ENCODE peak calls at places on chromosomes 13 and 19, in six cellular contexts. H is ELR, R is progenitor cell of endocrine pancreas, T is right cardiac atrium, Z is hippocampal formation, B is esophagus squamous epithelium. D is an unnamed sample.

GRCh38 chr13:96860829-96861228 is 133.4 kb downstream of the OXGR1 start:
- DNase-seq in H (no peak), R (no peak), T (no peak), Z (no peak), B (no peak), D (no peak)

GRCh38 chr19:43519436-43520088 is 7.4 kb downstream of the ETHE1 start:
- DNase-seq in H (peak), R (peak), T (peak), Z (peak), B (no peak), D (peak)

GRCh38 chr19:50410109-50410508 is 8.6 kb upstream of the SPIB start:
- DNase-seq in H (no peak), R (no peak), T (no peak), Z (no peak), B (no peak), D (no peak)

GRCh38 chr19:19256072-19256969 is 16.8 kb downstream of the TM6SF2 start:
- DNase-seq in H (no peak), R (no peak), T (no peak), Z (no peak), B (no peak), D (peak)

GRCh38 chr13:97108535-97108910 is 113.6 kb upstream of the MBNL2 start:
- DNase-seq in H (no peak), R (no peak), T (peak), Z (no peak), B (no peak), D (no peak)

GRCh38 chr19:16160943-16161560 is 12.3 kb downstream of the CIB3 start:
- DNase-seq in H (peak), R (no peak), T (no peak), Z (no peak), B (no peak), D (peak)

GRCh38 chr19:55692681-55693081 is 17.7 kb downstream of the EPN1 start:
- DNase-seq in H (no peak), R (no peak), T (no peak), Z (no peak), B (no peak), D (no peak)

GRCh38 chr19:4870025-4870700 is 2.7 kb upstream of the PLIN3 start:
- DNase-seq in H (peak), R (no peak), T (peak), Z (no peak), B (no peak), D (peak)

GRCh38 chr13:33228645-33229445 is 56.7 kb downstream of the STARD13 start:
- DNase-seq in H (peak), R (no peak), T (no peak), Z (peak), B (no peak), D (peak)

GRCh38 chr13:78602561-78603239 is 652 bp downstream of the POU4F1 start:
- DNase-seq in H (no peak), R (no peak), T (peak), Z (no peak), B (no peak), D (no peak)

GRCh38 chr19:1646149-1646930 is 6.1 kb downstream of the TCF3 start:
- DNase-seq in H (no peak), R (no peak), T (peak), Z (no peak), B (no peak), D (no peak)

GRCh38 chr13:72726721-72727416 is 560 bp downstream of the MZT1 start:
- DNase-seq in H (peak), R (peak), T (peak), Z (no peak), B (peak), D (peak)

GRCh38 chr19:40754611-40755247 is 3.7 kb downstream of the SNRPA start:
- DNase-seq in H (peak), R (no peak), T (peak), Z (no peak), B (no peak), D (no peak)

GRCh38 chr13:89660752-89661151 is 1686.7 kb upstream of the MIR17HG start:
- DNase-seq in H (peak), R (no peak), T (no peak), Z (no peak), B (no peak), D (peak)

GRCh38 chr13:114147803-114148520 is 15.5 kb upstream of the RASA3 start:
- DNase-seq in H (no peak), R (no peak), T (no peak), Z (no peak), B (no peak), D (no peak)

GRCh38 chr13:56182598-56182997 is 958.1 kb upstream of the PRR20A start:
- DNase-seq in H (no peak), R (no peak), T (no peak), Z (no peak), B (no peak), D (peak)

GRCh38 chr19:49894879-49895565 is 1.7 kb downstream of the IL4I1 start:
- DNase-seq in H (no peak), R (no peak), T (peak), Z (no peak), B (no peak), D (no peak)

GRCh38 chr19:34480971-34481821 is at the start of gene WTIP:
- DNase-seq in H (peak), R (peak), T (peak), Z (no peak), B (no peak), D (peak)

GRCh38 chr19:50387176-50387867 is 3.2 kb downstream of the POLD1 start:
- DNase-seq in H (peak), R (no peak), T (no peak), Z (no peak), B (no peak), D (no peak)

GRCh38 chr19:4582980-4583842 is 23.7 kb upstream of the SEMA6B start:
- DNase-seq in H (peak), R (no peak), T (no peak), Z (no peak), B (no peak), D (no peak)

GRCh38 chr19:16073988-16074387 is 2.3 kb upstream of the TPM4 start:
- DNase-seq in H (no peak), R (no peak), T (no peak), Z (peak), B (no peak), D (no peak)

GRCh38 chr19:44694184-44694579 is 4.8 kb upstream of the CEACAM16 start:
- DNase-seq in H (peak), R (no peak), T (peak), Z (no peak), B (no peak), D (peak)

GRCh38 chr19:6531163-6531955 is 533 bp downstream of the TNFSF9 start:
- DNase-seq in H (no peak), R (no peak), T (peak), Z (no peak), B (no peak), D (no peak)

GRCh38 chr19:54207908-54208783 is 7.5 kb downstream of the RPS9 start:
- DNase-seq in H (peak), R (no peak), T (peak), Z (peak), B (no peak), D (peak)

GRCh38 chr13:51585696-51586095 is 1.4 kb downstream of the WDFY2 start:
- DNase-seq in H (peak), R (no peak), T (no peak), Z (no peak), B (no peak), D (no peak)

GRCh38 chr13:110343241-110343865 is 36.3 kb downstream of the COL4A2 start:
- DNase-seq in H (no peak), R (no peak), T (no peak), Z (no peak), B (no peak), D (no peak)

GRCh38 chr19:48873476-48874308 is 1.5 kb downstream of the PPP1R15A start:
- DNase-seq in H (no peak), R (no peak), T (no peak), Z (no peak), B (no peak), D (peak)

GRCh38 chr19:43305642-43306041 is 36.3 kb upstream of the PSG9 start:
- DNase-seq in H (no peak), R (no peak), T (no peak), Z (no peak), B (no peak), D (no peak)

GRCh38 chr19:7679017-7679720 is 1.5 kb upstream of the TRAPPC5 start:
- DNase-seq in H (no peak), R (no peak), T (peak), Z (no peak), B (no peak), D (no peak)

GRCh38 chr19:54684537-54684936 is 21.8 kb downstream of the LILRB4 start:
- DNase-seq in H (peak), R (no peak), T (no peak), Z (no peak), B (no peak), D (peak)

GRCh38 chr19:43957891-43958290 is 6.9 kb downstream of the ZNF221 start:
- DNase-seq in H (peak), R (no peak), T (no peak), Z (no peak), B (no peak), D (no peak)

GRCh38 chr19:38635483-38636399 is 11.7 kb upstream of the ACTN4 start:
- DNase-seq in H (no peak), R (no peak), T (peak), Z (no peak), B (no peak), D (peak)

GRCh38 chr13:51291341-51291740 is 48.1 kb upstream of the SERPINE3 start:
- DNase-seq in H (no peak), R (no peak), T (no peak), Z (no peak), B (no peak), D (no peak)

GRCh38 chr13:44259045-44260042 is 114.3 kb upstream of the SERP2 start:
- DNase-seq in H (peak), R (no peak), T (no peak), Z (no peak), B (no peak), D (no peak)

GRCh38 chr13:33312150-33312908 is 26.8 kb upstream of the STARD13 start:
- DNase-seq in H (peak), R (no peak), T (no peak), Z (peak), B (no peak), D (peak)

GRCh38 chr13:92488249-92488845 is 738.3 kb upstream of the GPC6 start:
- DNase-seq in H (no peak), R (no peak), T (no peak), Z (no peak), B (no peak), D (no peak)

D was measured in mesendoderm.